ENCODE peak calls at places on chromosomes 11 and 22, in five cellular contexts. One of them, this sample, is unnamed.

GRCh38 chr22:41302016-41302767 is 867 bp downstream of the ZC3H7B start:
- DNase-seq in AG04449: no peak
- DNase-seq in fibroblast of the aortic adventitia: peak
- DNase-seq in HL-60: no peak
- DNase-seq in A549: no peak
- DNase-seq in this sample: peak

GRCh38 chr11:7603031-7603781 is 70.1 kb downstream of the CYB5R2 start:
- DNase-seq in AG04449: no peak
- DNase-seq in fibroblast of the aortic adventitia: peak
- DNase-seq in HL-60: no peak
- DNase-seq in A549: no peak
- DNase-seq in this sample: no peak

GRCh38 chr11:12117200-12117995 is 7.0 kb downstream of the MICAL2 start:
- DNase-seq in AG04449: no peak
- DNase-seq in fibroblast of the aortic adventitia: no peak
- DNase-seq in HL-60: no peak
- DNase-seq in A549: no peak
- DNase-seq in this sample: no peak

GRCh38 chr11:4480577-4481539 is 1.6 kb upstream of the OR52K1 start:
- DNase-seq in AG04449: no peak
- DNase-seq in fibroblast of the aortic adventitia: peak
- DNase-seq in HL-60: peak
- DNase-seq in A549: no peak
- DNase-seq in this sample: no peak

GRCh38 chr22:37448521-37449150 is 21.4 kb upstream of the ELFN2 start:
- DNase-seq in AG04449: no peak
- DNase-seq in fibroblast of the aortic adventitia: no peak
- DNase-seq in HL-60: no peak
- DNase-seq in A549: no peak
- DNase-seq in this sample: no peak

GRCh38 chr11:128521697-128522062 is 65.7 kb downstream of the ETS1 start:
- DNase-seq in AG04449: no peak
- DNase-seq in fibroblast of the aortic adventitia: peak
- DNase-seq in HL-60: no peak
- DNase-seq in A549: no peak
- DNase-seq in this sample: peak

GRCh38 chr11:75262436-75262835 is 21.9 kb downstream of the TPBGL start:
- DNase-seq in AG04449: no peak
- DNase-seq in fibroblast of the aortic adventitia: no peak
- DNase-seq in HL-60: no peak
- DNase-seq in A549: no peak
- DNase-seq in this sample: no peak

GRCh38 chr11:130023204-130023603 is 20.6 kb upstream of the PRDM10 start:
- DNase-seq in AG04449: no peak
- DNase-seq in fibroblast of the aortic adventitia: peak
- DNase-seq in HL-60: no peak
- DNase-seq in A549: no peak
- DNase-seq in this sample: no peak

GRCh38 chr11:112564228-112564955 is 303.7 kb upstream of the PLET1 start:
- DNase-seq in AG04449: no peak
- DNase-seq in fibroblast of the aortic adventitia: peak
- DNase-seq in HL-60: no peak
- DNase-seq in A549: no peak
- DNase-seq in this sample: no peak

GRCh38 chr11:128450882-128451647 is 136.3 kb downstream of the ETS1 start:
- DNase-seq in AG04449: no peak
- DNase-seq in fibroblast of the aortic adventitia: no peak
- DNase-seq in HL-60: no peak
- DNase-seq in A549: no peak
- DNase-seq in this sample: no peak

GRCh38 chr11:134228625-134229024 is 4.2 kb downstream of the VPS26B start:
- DNase-seq in AG04449: peak
- DNase-seq in fibroblast of the aortic adventitia: no peak
- DNase-seq in HL-60: no peak
- DNase-seq in A549: no peak
- DNase-seq in this sample: no peak

GRCh38 chr11:114154271-114155047 is 94.9 kb downstream of the ZBTB16 start:
- DNase-seq in AG04449: no peak
- DNase-seq in fibroblast of the aortic adventitia: peak
- DNase-seq in HL-60: peak
- DNase-seq in A549: no peak
- DNase-seq in this sample: no peak

GRCh38 chr11:64759722-64760719 is at the start of gene PYGM:
- DNase-seq in AG04449: no peak
- DNase-seq in fibroblast of the aortic adventitia: peak
- DNase-seq in HL-60: no peak
- DNase-seq in A549: no peak
- DNase-seq in this sample: peak

GRCh38 chr11:15222777-15223176 is 108.1 kb downstream of the INSC start:
- DNase-seq in AG04449: no peak
- DNase-seq in fibroblast of the aortic adventitia: no peak
- DNase-seq in HL-60: no peak
- DNase-seq in A549: no peak
- DNase-seq in this sample: no peak

GRCh38 chr11:88480217-88480616 is 142.7 kb upstream of the CTSC start:
- DNase-seq in AG04449: peak
- DNase-seq in fibroblast of the aortic adventitia: peak
- DNase-seq in HL-60: no peak
- DNase-seq in A549: no peak
- DNase-seq in this sample: no peak

GRCh38 chr22:46830841-46831240 is 68.4 kb downstream of the TBC1D22A start:
- DNase-seq in AG04449: no peak
- DNase-seq in fibroblast of the aortic adventitia: no peak
- DNase-seq in HL-60: no peak
- DNase-seq in A549: peak
- DNase-seq in this sample: no peak

GRCh38 chr11:132022718-132023117 is 652.3 kb downstream of the NTM start:
- DNase-seq in AG04449: peak
- DNase-seq in fibroblast of the aortic adventitia: peak
- DNase-seq in HL-60: no peak
- DNase-seq in A549: no peak
- DNase-seq in this sample: no peak

GRCh38 chr22:46894081-46894671 is 131.7 kb downstream of the TBC1D22A start:
- DNase-seq in AG04449: no peak
- DNase-seq in fibroblast of the aortic adventitia: no peak
- DNase-seq in HL-60: no peak
- DNase-seq in A549: no peak
- DNase-seq in this sample: no peak

GRCh38 chr22:32020117-32020516 is 22.9 kb upstream of the SLC5A1 start:
- DNase-seq in AG04449: peak
- DNase-seq in fibroblast of the aortic adventitia: peak
- DNase-seq in HL-60: no peak
- DNase-seq in A549: peak
- DNase-seq in this sample: no peak

GRCh38 chr11:12831471-12832202 is 157.4 kb downstream of the TEAD1 start:
- DNase-seq in AG04449: no peak
- DNase-seq in fibroblast of the aortic adventitia: no peak
- DNase-seq in HL-60: no peak
- DNase-seq in A549: no peak
- DNase-seq in this sample: no peak

GRCh38 chr11:74318241-74318932 is 6.9 kb upstream of the P4HA3 start:
- DNase-seq in AG04449: no peak
- DNase-seq in fibroblast of the aortic adventitia: peak
- DNase-seq in HL-60: no peak
- DNase-seq in A549: no peak
- DNase-seq in this sample: no peak

GRCh38 chr11:79663012-79663411 is 222.2 kb upstream of the TENM4 start:
- DNase-seq in AG04449: no peak
- DNase-seq in fibroblast of the aortic adventitia: no peak
- DNase-seq in HL-60: no peak
- DNase-seq in A549: no peak
- DNase-seq in this sample: no peak

GRCh38 chr11:64094463-64095223 is 58.9 kb downstream of the FLRT1 start:
- DNase-seq in AG04449: peak
- DNase-seq in fibroblast of the aortic adventitia: peak
- DNase-seq in HL-60: peak
- DNase-seq in A549: peak
- DNase-seq in this sample: no peak

GRCh38 chr11:10004526-10005113 is 289.4 kb downstream of the SBF2 start:
- DNase-seq in AG04449: no peak
- DNase-seq in fibroblast of the aortic adventitia: no peak
- DNase-seq in HL-60: no peak
- DNase-seq in A549: no peak
- DNase-seq in this sample: no peak

GRCh38 chr11:10304495-10305261 is at the start of gene ADM:
- DNase-seq in AG04449: no peak
- DNase-seq in fibroblast of the aortic adventitia: peak
- DNase-seq in HL-60: peak
- DNase-seq in A549: peak
- DNase-seq in this sample: peak

GRCh38 chr11:85889676-85890579 is 34.7 kb downstream of the CCDC83 start:
- DNase-seq in AG04449: peak
- DNase-seq in fibroblast of the aortic adventitia: peak
- DNase-seq in HL-60: no peak
- DNase-seq in A549: peak
- DNase-seq in this sample: no peak

GRCh38 chr11:77039491-77040400 is 5.5 kb downstream of the B3GNT6 start:
- DNase-seq in AG04449: no peak
- DNase-seq in fibroblast of the aortic adventitia: peak
- DNase-seq in HL-60: no peak
- DNase-seq in A549: no peak
- DNase-seq in this sample: peak
- H3K4me3 ChIP-seq in AG04449: peak
- H3K4me3 ChIP-seq in fibroblast of the aortic adventitia: peak
- H3K4me3 ChIP-seq in HL-60: peak
- H3K4me3 ChIP-seq in A549: no peak
- H3K4me3 ChIP-seq in this sample: peak

DNA sequence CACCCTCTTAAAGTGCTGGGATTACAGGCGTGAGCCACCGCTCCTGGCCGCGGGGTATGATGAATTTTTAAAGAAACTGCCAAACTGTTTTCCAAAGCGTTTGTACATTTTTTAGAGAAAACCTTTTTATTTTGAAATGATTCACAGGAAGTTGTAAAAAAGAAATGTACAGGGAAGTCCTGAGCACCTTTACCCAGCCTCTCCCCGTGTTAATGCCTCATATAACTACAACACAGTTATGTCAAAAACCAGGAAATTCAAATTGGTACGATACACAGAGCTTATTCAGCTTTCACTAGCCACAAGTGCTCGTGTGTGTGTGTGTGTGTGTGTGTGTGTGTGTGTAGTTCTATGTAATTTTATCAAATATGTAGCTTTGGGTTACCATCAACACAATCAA is 7.0 kb upstream of the FAM118A start:
- DNase-seq in AG04449: no peak
- DNase-seq in fibroblast of the aortic adventitia: no peak
- DNase-seq in HL-60: no peak
- DNase-seq in A549: no peak
- DNase-seq in this sample: no peak
- TF ChIP-seq CTCF in AG04449: no peak
- TF ChIP-seq CTCF in fibroblast of the aortic adventitia: no peak
- TF ChIP-seq CTCF in HL-60: no peak
- TF ChIP-seq CTCF in A549: no peak
- TF ChIP-seq CTCF in this sample: no peak

DNA sequence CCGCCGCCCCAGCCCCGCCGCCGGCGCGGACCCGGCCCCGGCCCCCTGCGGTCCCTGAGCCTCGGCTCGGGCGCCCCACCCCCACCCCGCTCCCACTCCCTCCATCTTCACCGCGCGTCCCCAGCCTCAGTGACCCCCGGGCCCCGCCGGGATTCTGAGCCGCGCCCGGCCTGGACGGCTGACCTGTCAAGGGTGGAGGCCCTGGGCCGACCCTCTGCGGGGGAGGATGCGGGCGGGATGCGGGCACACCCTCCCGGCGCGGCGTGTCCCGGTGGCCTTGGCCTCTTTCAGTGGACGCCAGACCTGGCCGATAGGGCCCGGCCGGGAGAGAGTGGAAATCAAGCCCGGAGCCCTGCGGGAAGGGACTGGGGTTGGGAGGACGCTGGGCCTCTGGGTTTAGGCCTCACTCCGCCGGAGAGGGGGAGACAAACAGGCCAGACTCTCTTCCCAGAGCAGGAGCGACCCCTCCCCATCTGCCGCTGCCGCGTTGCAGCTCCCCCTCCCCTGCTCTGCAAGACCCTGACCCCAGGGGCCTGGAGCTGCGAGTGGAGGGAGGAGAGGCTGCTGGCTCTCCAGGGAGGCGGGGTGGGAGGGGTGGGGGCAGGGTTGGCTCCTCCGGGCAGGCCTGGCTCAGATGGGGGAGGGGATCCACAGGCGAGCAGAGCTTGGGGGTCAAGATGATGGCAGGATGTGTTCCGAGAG is 525 bp downstream of the MAPK8IP2 start:
- DNase-seq in AG04449: no peak
- DNase-seq in fibroblast of the aortic adventitia: no peak
- DNase-seq in HL-60: no peak
- DNase-seq in A549: no peak
- DNase-seq in this sample: peak
- H3K4me3 ChIP-seq in AG04449: peak
- H3K4me3 ChIP-seq in fibroblast of the aortic adventitia: no peak
- H3K4me3 ChIP-seq in HL-60: no peak
- H3K4me3 ChIP-seq in A549: peak
- H3K4me3 ChIP-seq in this sample: no peak

GRCh38 chr22:35334010-35334409 is 34.3 kb downstream of the TOM1 start:
- DNase-seq in AG04449: no peak
- DNase-seq in fibroblast of the aortic adventitia: no peak
- DNase-seq in HL-60: peak
- DNase-seq in A549: no peak
- DNase-seq in this sample: no peak

GRCh38 chr22:35335936-35336781 is 36.5 kb downstream of the TOM1 start:
- DNase-seq in AG04449: no peak
- DNase-seq in fibroblast of the aortic adventitia: no peak
- DNase-seq in HL-60: no peak
- DNase-seq in A549: no peak
- DNase-seq in this sample: peak

GRCh38 chr22:35335468-35335867 is 35.8 kb downstream of the TOM1 start:
- DNase-seq in AG04449: no peak
- DNase-seq in fibroblast of the aortic adventitia: no peak
- DNase-seq in HL-60: no peak
- DNase-seq in A549: no peak
- DNase-seq in this sample: no peak

GRCh38 chr22:35341090-35341874 is 39.6 kb upstream of the HMOX1 start:
- DNase-seq in AG04449: no peak
- DNase-seq in fibroblast of the aortic adventitia: no peak
- DNase-seq in HL-60: no peak
- DNase-seq in A549: no peak
- DNase-seq in this sample: no peak

GRCh38 chr22:35337932-35338331 is 38.2 kb downstream of the TOM1 start:
- DNase-seq in AG04449: no peak
- DNase-seq in fibroblast of the aortic adventitia: no peak
- DNase-seq in HL-60: no peak
- DNase-seq in A549: no peak
- DNase-seq in this sample: no peak
- TF ChIP-seq CTCF in AG04449: no peak
- TF ChIP-seq CTCF in fibroblast of the aortic adventitia: no peak
- TF ChIP-seq CTCF in HL-60: no peak
- TF ChIP-seq CTCF in A549: no peak
- TF ChIP-seq CTCF in this sample: no peak

This sample was measured in pancreas.